ENCODE peak calls at places on chromosomes 5 and 9, in four cellular contexts. T is kidney glomerular epithelial cell; Z is NCI-H1105; P is activated CD4-positive, alpha-beta T cell treated with anti-CD3 and anti-CD28 coated beads for 4 hours. H is an unnamed sample.

GRCh38 chr9:14271078-14271673 is 42.8 kb downstream of the NFIB start:
- DNase-seq in T (peak; percentile 60), Z (peak; percentile 96), P (no peak), H (peak; percentile 88)

GRCh38 chr9:105510024-105510423 is 47.9 kb upstream of the FKTN start:
- DNase-seq in T (peak; percentile 15), Z (no peak), P (no peak), H (no peak)

GRCh38 chr5:151406322-151406947 is 41.0 kb upstream of the SLC36A1 start:
- DNase-seq in T (no peak), Z (no peak), P (no peak), H (no peak)

GRCh38 chr5:171149333-171149732 is 159.7 kb upstream of the TLX3 start:
- DNase-seq in T (no peak), Z (no peak), P (no peak), H (no peak)

GRCh38 chr9:129435996-129436676 is 184.8 kb downstream of the C9orf50 start:
- DNase-seq in T (no peak), Z (no peak), P (no peak), H (no peak)

GRCh38 chr9:38022995-38023394 is 46.0 kb downstream of the SHB start:
- DNase-seq in T (no peak), Z (peak; percentile 36), P (no peak), H (peak; percentile 59)

GRCh38 chr5:135304352-135305221 is 94.4 kb downstream of the MACROH2A1 start:
- DNase-seq in T (no peak), Z (no peak), P (no peak), H (no peak)

GRCh38 chr5:138391859-138392386 is 39.4 kb downstream of the KDM3B start:
- DNase-seq in T (no peak), Z (no peak), P (no peak), H (no peak)

GRCh38 chr9:107833295-107833694 is 343.7 kb upstream of the KLF4 start:
- DNase-seq in T (no peak), Z (no peak), P (no peak), H (no peak)

GRCh38 chr9:5315187-5315923 is 10.8 kb upstream of the RLN2 start:
- DNase-seq in T (no peak), Z (no peak), P (no peak), H (no peak)

GRCh38 chr5:127011961-127012644 is 18.3 kb downstream of the MARCHF3 start:
- DNase-seq in T (no peak), Z (no peak), P (no peak), H (no peak)

GRCh38 chr9:93813687-93814560 is 141.2 kb downstream of the BARX1 start:
- DNase-seq in T (no peak), Z (peak; percentile 98), P (no peak), H (peak; percentile 94)

GRCh38 chr9:13952906-13953305 is 361.0 kb downstream of the NFIB start:
- DNase-seq in T (no peak), Z (peak; percentile 15), P (no peak), H (peak; percentile 37)

GRCh38 chr9:87445646-87446045 is 52.0 kb upstream of the DAPK1 start:
- DNase-seq in T (peak; percentile 7), Z (no peak), P (peak; percentile 1), H (no peak)

GRCh38 chr5:122415030-122415429 is 103.0 kb downstream of the SNCAIP start:
- DNase-seq in T (no peak), Z (no peak), P (no peak), H (no peak)

GRCh38 chr5:140251527-140251973 is 51.4 kb downstream of the PFDN1 start:
- DNase-seq in T (peak; percentile 80), Z (no peak), P (peak; percentile 64), H (no peak)

GRCh38 chr9:127983847-127984289 is 3.1 kb upstream of the EEIG1 start:
- DNase-seq in T (no peak), Z (no peak), P (no peak), H (no peak)

GRCh38 chr9:28678097-28678496 is 1104.8 kb upstream of the C9orf72 start:
- DNase-seq in T (no peak), Z (no peak), P (no peak), H (no peak)

GRCh38 chr9:108552459-108553040 is 303.2 kb downstream of the ACTL7B start:
- DNase-seq in T (no peak), Z (no peak), P (no peak), H (no peak)

GRCh38 chr5:179124853-179125788 is 64.9 kb downstream of the ZNF354C start:
- DNase-seq in T (no peak), Z (no peak), P (no peak), H (no peak)

GRCh38 chr5:52786391-52786790 is 1.3 kb upstream of the ITGA1 start:
- DNase-seq in T (no peak), Z (no peak), P (no peak), H (no peak)

GRCh38 chr5:8843766-8844165 is 702.1 kb downstream of the SEMA5A start:
- DNase-seq in T (no peak), Z (no peak), P (no peak), H (peak; percentile 65)

GRCh38 chr5:173235499-173236394 is 741 bp upstream of the NKX2-5 start:
- DNase-seq in T (no peak), Z (no peak), P (no peak), H (no peak)

GRCh38 chr5:133605323-133605722 is 7.0 kb downstream of the FSTL4 start:
- DNase-seq in T (no peak), Z (no peak), P (no peak), H (no peak)

GRCh38 chr9:70588381-70588780 is 173.9 kb upstream of the KLF9 start:
- DNase-seq in T (no peak), Z (no peak), P (no peak), H (no peak)

GRCh38 chr5:157384971-157385709 is 74.9 kb upstream of the NIPAL4 start:
- DNase-seq in T (peak; percentile 97), Z (no peak), P (no peak), H (no peak)

GRCh38 chr5:37552770-37553719 is 173.9 kb downstream of the WDR70 start:
- DNase-seq in T (no peak), Z (no peak), P (no peak), H (no peak)

GRCh38 chr5:123089971-123090640 is 1.1 kb downstream of the PRDM6 start:
- DNase-seq in T (no peak), Z (peak; percentile 7), P (no peak), H (peak; percentile 34)

GRCh38 chr5:173328896-173329369 is 719 bp upstream of the STC2 start:
- DNase-seq in T (peak; percentile 57), Z (peak; percentile 41), P (no peak), H (peak; percentile 42)

GRCh38 chr9:127931092-127931881 is 710 bp upstream of the PIP5KL1 start:
- DNase-seq in T (peak; percentile 58), Z (peak; percentile 19), P (no peak), H (peak; percentile 22)

GRCh38 chr9:128552744-128553221 is 396 bp downstream of the SPTAN1 start:
- DNase-seq in T (no peak), Z (peak; percentile 39), P (no peak), H (peak; percentile 32)

GRCh38 chr9:138077898-138078540 is 200.4 kb downstream of the CACNA1B start:
- DNase-seq in T (no peak), Z (no peak), P (no peak), H (no peak)

GRCh38 chr9:95044731-95045508 is 272.6 kb downstream of the FANCC start:
- DNase-seq in T (no peak), Z (no peak), P (no peak), H (no peak)

GRCh38 chr9:37104183-37104889 is 16.0 kb upstream of the ZCCHC7 start:
- DNase-seq in T (peak; percentile 37), Z (no peak), P (no peak), H (no peak)

GRCh38 chr5:56506586-56506985 is 273.5 kb upstream of the ANKRD55 start:
- DNase-seq in T (peak; percentile 91), Z (no peak), P (no peak), H (no peak)

GRCh38 chr5:59174248-59174844 is 591.5 kb downstream of the RAB3C start:
- DNase-seq in T (peak; percentile 83), Z (no peak), P (peak; percentile 40), H (peak; percentile 33)

H was measured in NCI-H748 treated with DMSO at 0.1 percent for 48 hours.